ENCODE peak calls at places on chromosomes 6 and 20, in seven cellular contexts. J, M, X, F, I, O and V are unnamed samples.

GRCh38 chr6:154352898-154353585 is 3.6 kb downstream of the IPCEF1 start:
- DNase-seq in J (no peak), M (no peak), X (no peak), F (peak), I (no peak), O (no peak), V (no peak)

GRCh38 chr20:47765715-47766594 is 19.3 kb downstream of the SULF2 start:
- DNase-seq in J (no peak), M (no peak), X (no peak), F (no peak), I (no peak), O (no peak), V (no peak)

GRCh38 chr20:59696476-59696875 is 92.1 kb downstream of the PHACTR3 start:
- DNase-seq in J (no peak), M (no peak), X (no peak), F (no peak), I (no peak), O (no peak), V (no peak)

GRCh38 chr20:59988141-59988540 is 29.9 kb downstream of the CDH26 start:
- DNase-seq in J (peak), M (no peak), X (no peak), F (peak), I (no peak), O (no peak), V (no peak)

GRCh38 chr6:116073765-116074450 is 13.2 kb upstream of the FRK start:
- DNase-seq in J (no peak), M (no peak), X (no peak), F (no peak), I (no peak), O (no peak), V (no peak)

GRCh38 chr6:75882734-75883133 is 133.7 kb downstream of the MYO6 start:
- DNase-seq in J (no peak), M (no peak), X (no peak), F (no peak), I (no peak), O (no peak), V (no peak)

GRCh38 chr6:4274382-4275082 is 139.2 kb upstream of the ECI2 start:
- DNase-seq in J (no peak), M (peak), X (no peak), F (no peak), I (no peak), O (no peak), V (no peak)

GRCh38 chr20:63215101-63216040 is 560 bp downstream of the YTHDF1 start:
- DNase-seq in J (no peak), M (peak), X (no peak), F (peak), I (no peak), O (no peak), V (peak)

GRCh38 chr6:51350308-51350904 is 531.7 kb downstream of the TFAP2B start:
- DNase-seq in J (no peak), M (no peak), X (no peak), F (no peak), I (no peak), O (no peak), V (no peak)

GRCh38 chr6:19845271-19846046 is 8.3 kb downstream of the ID4 start:
- DNase-seq in J (no peak), M (no peak), X (no peak), F (no peak), I (no peak), O (no peak), V (no peak)
- TF ChIP-seq POLR2AphosphoS5 in J (no peak), M (no peak), X (no peak), F (no peak), I (no peak), O (no peak), V (no peak)

GRCh38 chr20:2869381-2869780 is 3.9 kb upstream of the PTPRA start:
- DNase-seq in J (no peak), M (no peak), X (no peak), F (no peak), I (no peak), O (no peak), V (no peak)

GRCh38 chr20:2865101-2865500 is 8.2 kb upstream of the PTPRA start:
- DNase-seq in J (no peak), M (no peak), X (no peak), F (no peak), I (no peak), O (no peak), V (no peak)

GRCh38 chr20:2866236-2866635 is 7.0 kb upstream of the PTPRA start:
- DNase-seq in J (no peak), M (no peak), X (no peak), F (no peak), I (no peak), O (no peak), V (no peak)

GRCh38 chr20:2865630-2866029 is 7.7 kb upstream of the PTPRA start:
- DNase-seq in J (no peak), M (peak), X (no peak), F (no peak), I (peak), O (no peak), V (no peak)

DNA sequence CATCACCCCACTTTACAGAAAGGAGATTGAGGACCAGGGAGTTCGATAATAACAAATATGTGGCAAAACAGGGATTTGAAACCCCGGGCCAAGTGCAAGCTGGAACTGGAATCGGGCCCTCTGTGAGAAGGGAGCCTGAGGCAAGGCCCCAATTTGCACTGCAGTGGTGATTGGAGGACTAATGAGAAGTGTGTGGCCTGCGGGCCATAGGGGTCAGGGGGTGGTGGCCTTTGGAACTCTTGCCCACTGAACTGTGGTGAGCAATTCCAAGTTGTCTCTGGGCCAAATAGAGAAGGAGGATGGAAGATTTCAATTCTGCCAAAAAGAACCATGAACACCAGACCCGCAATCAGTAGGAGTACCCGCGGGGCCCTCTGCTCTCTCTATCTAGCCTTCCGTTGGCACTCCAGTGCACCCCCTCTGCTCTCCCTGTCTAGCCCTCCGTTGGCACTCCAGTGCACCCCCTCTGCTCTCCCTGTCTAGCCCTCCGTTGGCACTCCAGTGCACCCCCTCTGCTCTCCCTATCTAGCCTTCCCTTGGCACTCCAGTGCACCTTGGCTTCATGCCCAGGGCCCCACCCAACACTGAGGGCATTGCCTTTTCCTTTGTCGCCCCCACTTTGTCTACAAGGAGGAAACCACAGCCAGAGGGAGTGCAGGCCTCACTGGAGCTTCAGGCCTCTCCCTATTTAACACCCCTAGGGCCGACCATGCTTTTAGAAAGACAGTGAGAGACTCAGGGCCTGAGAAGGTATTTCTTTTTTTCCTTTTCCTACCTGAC is 6.0 kb upstream of the PTPRA start:
- DNase-seq in J (peak), M (no peak), X (no peak), F (no peak), I (no peak), O (no peak), V (peak)
- TF ChIP-seq EP300 in J (no peak), M (no peak), X (no peak), F (no peak), I (no peak), O (no peak), V (no peak)

GRCh38 chr6:159169557-159170332 is 545 bp downstream of the FNDC1 start:
- DNase-seq in J (no peak), M (no peak), X (no peak), F (no peak), I (peak), O (peak), V (no peak)

GRCh38 chr6:159170333-159170672 is 1.1 kb downstream of the FNDC1 start:
- DNase-seq in J (no peak), M (no peak), X (no peak), F (no peak), I (no peak), O (no peak), V (no peak)

GRCh38 chr6:159169193-159169555 is at the start of gene FNDC1:
- DNase-seq in J (no peak), M (peak), X (no peak), F (no peak), I (peak), O (no peak), V (peak)

GRCh38 chr6:159170999-159171712 is 2.0 kb downstream of the FNDC1 start:
- DNase-seq in J (no peak), M (no peak), X (no peak), F (no peak), I (no peak), O (no peak), V (no peak)

GRCh38 chr6:159168536-159169192 is 536 bp upstream of the FNDC1 start:
- DNase-seq in J (peak), M (peak), X (no peak), F (peak), I (peak), O (peak), V (peak)
- TF ChIP-seq CTCF in J (no peak), M (peak), X (no peak), F (no peak), I (peak), O (no peak), V (no peak)

GRCh38 chr6:165663283-165663735 is 268 bp upstream of the PDE10A start:
- DNase-seq in J (no peak), M (no peak), X (no peak), F (no peak), I (peak), O (peak), V (no peak)

GRCh38 chr6:165662041-165662491 is 975 bp downstream of the PDE10A start:
- DNase-seq in J (no peak), M (no peak), X (no peak), F (no peak), I (no peak), O (no peak), V (no peak)

GRCh38 chr6:165661416-165662001 is 1.5 kb downstream of the PDE10A start:
- DNase-seq in J (no peak), M (no peak), X (no peak), F (no peak), I (peak), O (no peak), V (no peak)

GRCh38 chr6:165663736-165664552 is 903 bp upstream of the PDE10A start:
- DNase-seq in J (no peak), M (no peak), X (no peak), F (no peak), I (peak), O (no peak), V (no peak)

DNA sequence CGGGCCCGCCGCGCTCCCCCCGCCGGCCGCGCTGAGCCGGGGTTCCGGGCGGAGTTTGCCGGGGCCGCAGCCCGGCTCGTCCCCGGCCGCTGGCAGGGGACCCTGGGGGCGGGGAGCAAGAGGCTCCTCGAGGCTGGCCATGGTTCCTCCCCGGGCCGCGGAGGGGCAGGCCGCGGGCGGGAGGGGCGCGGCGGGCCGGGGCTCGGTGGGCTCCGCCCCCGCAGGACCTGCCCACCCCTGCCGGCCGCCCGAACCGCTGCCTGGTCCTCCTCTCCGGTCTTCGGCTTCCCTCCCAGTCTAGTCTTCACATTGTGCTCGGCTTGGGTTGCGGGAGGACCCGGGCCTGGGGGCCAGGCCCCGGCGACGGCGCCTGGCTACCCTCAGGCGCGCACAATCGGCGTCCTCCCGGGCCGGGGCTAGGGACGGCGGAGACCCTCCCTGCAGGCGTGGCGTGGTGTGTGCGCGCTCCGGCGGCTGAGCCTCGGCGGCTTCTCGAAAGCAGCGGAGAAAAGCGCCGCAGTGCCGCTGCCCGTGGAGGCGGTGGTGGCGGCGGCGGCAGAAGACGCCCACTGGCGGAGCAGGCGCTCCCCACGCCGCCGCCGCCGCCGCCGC is at the start of gene PDE10A:
- DNase-seq in J (peak), M (no peak), X (no peak), F (no peak), I (peak), O (peak), V (no peak)
- TF ChIP-seq POLR2AphosphoS5 in J (no peak), M (no peak), X (no peak), F (no peak), I (no peak), O (no peak), V (no peak)

GRCh38 chr6:111606620-111607115 is 990 bp upstream of the TRAF3IP2 start:
- DNase-seq in J (no peak), M (no peak), X (no peak), F (no peak), I (no peak), O (no peak), V (no peak)

GRCh38 chr6:111602481-111603404 is 2.9 kb downstream of the TRAF3IP2 start:
- DNase-seq in J (no peak), M (no peak), X (peak), F (peak), I (no peak), O (peak), V (peak)

GRCh38 chr6:111603648-111604047 is 2.0 kb downstream of the TRAF3IP2 start:
- DNase-seq in J (no peak), M (no peak), X (no peak), F (no peak), I (no peak), O (no peak), V (no peak)

GRCh38 chr6:111605100-111605748 is 454 bp downstream of the TRAF3IP2 start:
- DNase-seq in J (peak), M (peak), X (peak), F (peak), I (peak), O (peak), V (peak)

GRCh38 chr6:111604259-111605099 is 1.2 kb downstream of the TRAF3IP2 start:
- DNase-seq in J (peak), M (no peak), X (peak), F (peak), I (peak), O (peak), V (peak)
- TF ChIP-seq EP300 in J (peak), M (no peak), X (no peak), F (no peak), I (no peak), O (peak), V (no peak)

DNA sequence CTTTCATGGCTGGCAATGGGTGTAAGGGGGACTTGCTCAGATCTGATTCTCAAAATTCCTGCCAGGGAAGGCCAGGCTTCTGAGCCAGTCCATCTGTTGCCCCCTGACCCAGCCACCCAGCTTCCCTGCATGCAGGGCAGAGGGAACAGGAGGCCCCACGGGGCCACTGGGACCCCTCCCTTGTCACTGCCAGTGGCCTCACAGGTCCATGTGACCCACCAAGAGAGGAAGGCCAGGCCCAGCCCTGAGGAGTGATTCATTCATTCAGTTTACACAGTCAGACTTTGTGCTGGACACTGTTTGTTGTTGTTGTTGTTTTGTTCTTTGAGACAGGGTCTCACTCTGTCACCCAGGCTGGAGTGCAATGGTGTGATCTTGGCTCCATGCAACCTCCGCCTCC is 39.5 kb downstream of the UBE2V1 start:
- DNase-seq in J (no peak), M (no peak), X (no peak), F (no peak), I (no peak), O (no peak), V (no peak)
- TF ChIP-seq CTCF in J (no peak), M (no peak), X (no peak), F (no peak), I (no peak), O (no peak), V (no peak)

DNA sequence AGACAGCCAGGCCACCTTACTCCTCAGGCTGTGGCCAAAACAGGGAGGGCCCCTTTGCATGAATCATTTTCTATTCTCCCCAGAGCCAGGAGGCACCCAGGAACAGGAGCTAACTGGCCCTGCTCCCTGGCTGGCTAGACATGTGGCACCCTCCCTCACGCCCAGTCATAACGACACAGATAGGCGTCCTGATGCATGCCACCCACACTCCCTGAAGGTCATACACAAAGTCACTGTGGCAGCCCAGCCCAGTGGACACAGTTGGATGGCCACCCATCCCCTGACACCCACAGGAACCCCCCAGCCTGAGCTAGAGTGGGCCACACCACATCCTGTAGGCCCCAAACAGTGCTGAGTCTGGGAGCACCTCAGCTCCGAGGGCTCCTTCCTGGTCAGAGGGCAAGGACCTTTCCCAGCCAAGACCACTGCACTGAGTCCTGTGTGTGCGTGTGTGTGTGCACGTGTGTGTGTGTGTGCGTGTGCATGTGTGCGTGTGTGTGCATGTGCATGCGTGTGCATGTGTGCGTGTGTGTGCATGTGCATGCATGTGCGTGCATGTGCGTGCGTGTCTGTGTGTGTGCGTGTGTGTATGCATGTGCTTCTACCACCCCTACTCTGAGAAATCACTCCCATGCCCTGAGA is 21.6 kb downstream of the TFEB start:
- DNase-seq in J (peak), M (no peak), X (no peak), F (no peak), I (no peak), O (no peak), V (no peak)
- TF ChIP-seq POLR2AphosphoS5 in J (no peak), M (no peak), X (no peak), F (no peak), I (no peak), O (no peak), V (no peak)